ENCODE peak calls at places on chromosomes 6 and 20, in four cellular contexts. K, Q, N and B are unnamed samples.
A peak's percentile ranks its signal among the peaks of the same experiment; 100 is the strongest.

GRCh38 chr20:18638768-18639167 is 50.9 kb downstream of the DTD1 start:
- DNase-seq in K (no peak), Q (no peak), N (no peak), B (no peak)

GRCh38 chr6:148878683-148879082 is 131.9 kb downstream of the UST start:
- DNase-seq in K (no peak), Q (no peak), N (no peak), B (no peak)

GRCh38 chr6:13480631-13481501 is 6.5 kb downstream of the GFOD1 start:
- DNase-seq in K (no peak), Q (no peak), N (peak; percentile 57), B (no peak)

GRCh38 chr6:33208089-33208967 is at the start of gene RING1:
- DNase-seq in K (peak; percentile 90), Q (peak; percentile 83), N (peak; percentile 62), B (peak; percentile 65)

GRCh38 chr6:121210943-121211342 is 123.3 kb downstream of the TBC1D32 start:
- DNase-seq in K (no peak), Q (peak; percentile 39), N (no peak), B (no peak)

GRCh38 chr20:10469599-10469998 is 34.5 kb downstream of the SLX4IP start:
- DNase-seq in K (peak; percentile 61), Q (peak; percentile 41), N (peak; percentile 87), B (peak; percentile 93)

GRCh38 chr20:19968488-19969073 is 48.6 kb upstream of the NAA20 start:
- DNase-seq in K (no peak), Q (no peak), N (no peak), B (no peak)

GRCh38 chr6:70135219-70135769 is 167.6 kb downstream of the COL9A1 start:
- DNase-seq in K (no peak), Q (no peak), N (no peak), B (no peak)

GRCh38 chr6:157645201-157645795 is 177.7 kb upstream of the SNX9 start:
- DNase-seq in K (no peak), Q (no peak), N (no peak), B (no peak)

GRCh38 chr6:5412663-5413062 is 151.3 kb downstream of the FARS2 start:
- DNase-seq in K (no peak), Q (no peak), N (no peak), B (no peak)

GRCh38 chr20:53870426-53871199 is 199.8 kb downstream of the BCAS1 start:
- DNase-seq in K (no peak), Q (no peak), N (peak; percentile 54), B (no peak)

GRCh38 chr6:11496152-11497060 is 41.1 kb upstream of the TMEM170B start:
- DNase-seq in K (peak; percentile 81), Q (peak; percentile 84), N (peak; percentile 87), B (peak; percentile 91)

GRCh38 chr6:158487495-158487894 is 72.4 kb upstream of the TMEM181 start:
- DNase-seq in K (no peak), Q (no peak), N (no peak), B (no peak)

GRCh38 chr20:48648482-48649051 is 179.2 kb downstream of the PREX1 start:
- DNase-seq in K (no peak), Q (no peak), N (peak; percentile 13), B (no peak)

GRCh38 chr6:24899647-24900325 is 36.0 kb downstream of the RIPOR2 start:
- DNase-seq in K (no peak), Q (no peak), N (no peak), B (no peak)

GRCh38 chr6:13924949-13925881 is at the start of gene RNF182:
- DNase-seq in K (no peak), Q (peak; percentile 29), N (peak; percentile 72), B (no peak)

GRCh38 chr20:59835448-59836395 is 97.7 kb downstream of the SYCP2 start:
- DNase-seq in K (peak; percentile 36), Q (peak; percentile 53), N (peak; percentile 91), B (peak; percentile 14)

GRCh38 chr6:157521665-157522335 is 140.8 kb downstream of the ZDHHC14 start:
- DNase-seq in K (no peak), Q (no peak), N (no peak), B (no peak)

GRCh38 chr6:162203287-162203686 is 524.3 kb downstream of the PRKN start:
- DNase-seq in K (peak; percentile 22), Q (no peak), N (no peak), B (no peak)

GRCh38 chr20:49534314-49534713 is 33.6 kb downstream of the PTGIS start:
- DNase-seq in K (peak; percentile 57), Q (peak; percentile 77), N (peak; percentile 88), B (peak; percentile 67)

GRCh38 chr6:108541843-108542795 is 18.6 kb upstream of the FOXO3 start:
- DNase-seq in K (peak; percentile 72), Q (peak; percentile 79), N (peak; percentile 76), B (peak; percentile 91)
- H3K4me3 ChIP-seq in K (peak overlapping the region; percentile 6), Q (no peak overlapping the region), N (peak overlapping the region; percentile 40), B (no peak overlapping the region)

GRCh38 chr6:20213271-20213798 is 1.1 kb upstream of the MBOAT1 start:
- DNase-seq in K (no peak), Q (peak; percentile 20), N (no peak), B (no peak)
- H3K4me3 ChIP-seq in K (peak overlapping the region; percentile 92), Q (peak overlapping the region; percentile 61), N (peak overlapping the region; percentile 73), B (no peak overlapping the region)

GRCh38 chr6:137870744-137871247 is 3.7 kb downstream of the TNFAIP3 start:
- DNase-seq in K (no peak), Q (no peak), N (no peak), B (peak; percentile 55)
- H3K4me3 ChIP-seq in K (no peak overlapping the region), Q (no peak overlapping the region), N (no peak overlapping the region), B (peak overlapping the region; percentile 96)

GRCh38 chr6:140641412-140641811 is 1267.0 kb upstream of the CITED2 start:
- DNase-seq in K (no peak), Q (no peak), N (no peak), B (no peak)

GRCh38 chr6:140636237-140636636 is 1261.8 kb upstream of the CITED2 start:
- DNase-seq in K (no peak), Q (no peak), N (no peak), B (no peak)

GRCh38 chr6:140636698-140637402 is 1262.4 kb upstream of the CITED2 start:
- DNase-seq in K (no peak), Q (no peak), N (no peak), B (no peak)
- H3K4me3 ChIP-seq in K (no peak overlapping the region), Q (no peak overlapping the region), N (no peak overlapping the region), B (no peak overlapping the region)

DNA sequence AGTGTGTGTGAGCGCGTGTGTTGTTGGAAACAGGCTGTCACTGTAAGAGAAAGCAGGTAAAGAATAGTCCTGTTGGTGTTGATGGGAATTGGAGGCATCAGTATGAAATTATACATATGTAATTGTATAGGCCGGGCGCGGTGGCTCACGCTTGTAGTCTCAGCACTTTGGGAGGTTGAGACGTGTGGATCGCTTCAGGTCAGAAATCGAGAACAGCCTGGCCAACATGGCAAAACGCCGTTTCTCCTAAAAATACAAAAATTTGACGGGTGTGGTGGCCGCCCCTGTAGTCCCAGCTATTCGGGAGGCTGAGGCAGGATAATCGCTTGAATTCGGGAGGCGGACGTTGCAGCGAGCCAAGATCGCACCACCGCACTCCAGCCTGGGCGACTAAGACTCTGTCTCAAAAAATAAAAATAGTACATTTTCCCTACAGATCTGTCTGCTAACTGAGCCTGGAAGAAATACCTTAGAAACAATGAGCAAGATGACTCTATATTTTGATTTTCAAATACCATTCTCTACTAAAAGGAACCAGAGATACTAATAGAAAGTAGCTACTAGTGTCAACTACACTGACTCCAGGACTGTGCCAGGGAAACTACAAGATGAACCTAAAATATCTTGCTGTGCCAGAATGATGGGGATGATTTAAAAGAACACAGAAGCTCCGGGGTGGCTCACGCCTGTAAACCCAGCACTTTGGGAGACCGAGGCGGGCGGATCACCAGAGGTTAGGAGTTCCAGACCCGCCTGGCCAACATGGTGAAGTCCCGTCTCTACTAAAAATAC is 110.8 kb downstream of the TRIM27 start:
- DNase-seq in K (no peak), Q (no peak), N (no peak), B (no peak)
- H3K4me3 ChIP-seq in K (no peak overlapping the region), Q (no peak overlapping the region), N (no peak overlapping the region), B (no peak overlapping the region)

DNA sequence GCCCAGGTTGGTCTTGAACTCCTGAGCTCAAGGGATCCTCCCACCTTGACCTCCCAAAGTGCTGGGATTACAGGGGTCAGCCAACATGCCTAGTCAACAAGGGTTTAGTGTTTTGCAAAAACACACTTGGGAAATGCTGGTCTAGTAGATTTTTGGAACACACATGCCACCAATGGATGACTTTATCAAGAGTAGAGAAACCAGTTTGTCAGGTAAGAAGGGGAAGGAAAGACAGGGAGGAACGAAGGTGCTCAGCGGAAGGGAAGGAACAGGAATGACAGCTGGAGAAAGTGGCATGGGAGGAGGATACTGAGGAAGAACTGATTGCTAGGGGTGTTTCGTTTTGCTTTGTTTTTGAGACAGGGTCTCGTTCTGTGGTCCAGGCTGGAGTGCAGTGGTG is 15.6 kb upstream of the SEC63 start:
- DNase-seq in K (no peak), Q (no peak), N (peak; percentile 69), B (no peak)
- H3K4me3 ChIP-seq in K (no peak overlapping the region), Q (no peak overlapping the region), N (no peak overlapping the region), B (no peak overlapping the region)

GRCh38 chr6:170137911-170138910 is 152.7 kb downstream of the DLL1 start:
- DNase-seq in K (no peak), Q (peak; percentile 3), N (no peak), B (no peak)
- H3K4me3 ChIP-seq in K (no peak overlapping the region), Q (no peak overlapping the region), N (no peak overlapping the region), B (no peak overlapping the region)